ENCODE peak calls at places on chromosomes 13 and 19, in eight cellular contexts. One of them, this sample, is unnamed.

GRCh38 chr19:46849610-46850009 is 1.0 kb downstream of the AP2S1 start:
- DNase-seq in skeletal muscle cell: no peak
- DNase-seq in foreskin fibroblast: no peak
- DNase-seq in stimulated activated CD8-positive, alpha-beta memory T cell treated with anti-CD3 and anti-CD28 coated beads, Interleukin-4, amount 100 ng/mL, for 24 hours: no peak
- DNase-seq in GM13976: no peak
- DNase-seq in kidney tubule cell: no peak
- DNase-seq in fibroblast of pulmonary artery: no peak
- DNase-seq in NCI-H1417: no peak
- DNase-seq in this sample: no peak

GRCh38 chr19:54653181-54653809 is 9.5 kb upstream of the LILRB4 start:
- DNase-seq in skeletal muscle cell: no peak
- DNase-seq in foreskin fibroblast: peak; percentile 2
- DNase-seq in stimulated activated CD8-positive, alpha-beta memory T cell treated with anti-CD3 and anti-CD28 coated beads, Interleukin-4, amount 100 ng/mL, for 24 hours: no peak
- DNase-seq in GM13976: peak; percentile 65
- DNase-seq in kidney tubule cell: peak; percentile 36
- DNase-seq in fibroblast of pulmonary artery: peak; percentile 31
- DNase-seq in NCI-H1417: peak; percentile 27
- DNase-seq in this sample: peak; percentile 8

GRCh38 chr13:86846501-86846900 is 824.7 kb upstream of the SLITRK5 start:
- DNase-seq in skeletal muscle cell: peak; percentile 42
- DNase-seq in foreskin fibroblast: no peak
- DNase-seq in stimulated activated CD8-positive, alpha-beta memory T cell treated with anti-CD3 and anti-CD28 coated beads, Interleukin-4, amount 100 ng/mL, for 24 hours: no peak
- DNase-seq in GM13976: no peak
- DNase-seq in kidney tubule cell: peak; percentile 3
- DNase-seq in fibroblast of pulmonary artery: no peak
- DNase-seq in NCI-H1417: no peak
- DNase-seq in this sample: no peak

GRCh38 chr13:80572308-80572676 is 231.4 kb upstream of the SPRY2 start:
- DNase-seq in skeletal muscle cell: no peak
- DNase-seq in foreskin fibroblast: no peak
- DNase-seq in stimulated activated CD8-positive, alpha-beta memory T cell treated with anti-CD3 and anti-CD28 coated beads, Interleukin-4, amount 100 ng/mL, for 24 hours: no peak
- DNase-seq in GM13976: no peak
- DNase-seq in kidney tubule cell: no peak
- DNase-seq in fibroblast of pulmonary artery: no peak
- DNase-seq in NCI-H1417: peak; percentile 80
- DNase-seq in this sample: no peak

GRCh38 chr19:50695251-50696064 is 24.1 kb downstream of the SHANK1 start:
- DNase-seq in skeletal muscle cell: no peak
- DNase-seq in foreskin fibroblast: no peak
- DNase-seq in stimulated activated CD8-positive, alpha-beta memory T cell treated with anti-CD3 and anti-CD28 coated beads, Interleukin-4, amount 100 ng/mL, for 24 hours: no peak
- DNase-seq in GM13976: peak; percentile 75
- DNase-seq in kidney tubule cell: no peak
- DNase-seq in fibroblast of pulmonary artery: peak; percentile 17
- DNase-seq in NCI-H1417: peak; percentile 89
- DNase-seq in this sample: peak; percentile 43

GRCh38 chr13:109859898-109860297 is 73.5 kb upstream of the IRS2 start:
- DNase-seq in skeletal muscle cell: no peak
- DNase-seq in foreskin fibroblast: no peak
- DNase-seq in stimulated activated CD8-positive, alpha-beta memory T cell treated with anti-CD3 and anti-CD28 coated beads, Interleukin-4, amount 100 ng/mL, for 24 hours: no peak
- DNase-seq in GM13976: no peak
- DNase-seq in kidney tubule cell: no peak
- DNase-seq in fibroblast of pulmonary artery: no peak
- DNase-seq in NCI-H1417: no peak
- DNase-seq in this sample: no peak

GRCh38 chr19:33868076-33868735 is 71.5 kb downstream of the KCTD15 start:
- DNase-seq in skeletal muscle cell: no peak
- DNase-seq in foreskin fibroblast: no peak
- DNase-seq in stimulated activated CD8-positive, alpha-beta memory T cell treated with anti-CD3 and anti-CD28 coated beads, Interleukin-4, amount 100 ng/mL, for 24 hours: no peak
- DNase-seq in GM13976: no peak
- DNase-seq in kidney tubule cell: no peak
- DNase-seq in fibroblast of pulmonary artery: no peak
- DNase-seq in NCI-H1417: peak; percentile 41
- DNase-seq in this sample: no peak

GRCh38 chr19:1087813-1088418 is 7.3 kb downstream of the POLR2E start:
- DNase-seq in skeletal muscle cell: no peak
- DNase-seq in foreskin fibroblast: no peak
- DNase-seq in stimulated activated CD8-positive, alpha-beta memory T cell treated with anti-CD3 and anti-CD28 coated beads, Interleukin-4, amount 100 ng/mL, for 24 hours: no peak
- DNase-seq in GM13976: peak; percentile 52
- DNase-seq in kidney tubule cell: no peak
- DNase-seq in fibroblast of pulmonary artery: no peak
- DNase-seq in NCI-H1417: no peak
- DNase-seq in this sample: no peak

GRCh38 chr13:113928701-113929627 is 44.9 kb downstream of the C13orf46 start:
- DNase-seq in skeletal muscle cell: peak; percentile 79
- DNase-seq in foreskin fibroblast: peak; percentile 95
- DNase-seq in stimulated activated CD8-positive, alpha-beta memory T cell treated with anti-CD3 and anti-CD28 coated beads, Interleukin-4, amount 100 ng/mL, for 24 hours: no peak
- DNase-seq in GM13976: no peak
- DNase-seq in kidney tubule cell: peak; percentile 13
- DNase-seq in fibroblast of pulmonary artery: peak; percentile 75
- DNase-seq in NCI-H1417: no peak
- DNase-seq in this sample: no peak

GRCh38 chr19:5623397-5624153 is 692 bp downstream of the SAFB start:
- DNase-seq in skeletal muscle cell: no peak
- DNase-seq in foreskin fibroblast: no peak
- DNase-seq in stimulated activated CD8-positive, alpha-beta memory T cell treated with anti-CD3 and anti-CD28 coated beads, Interleukin-4, amount 100 ng/mL, for 24 hours: no peak
- DNase-seq in GM13976: no peak
- DNase-seq in kidney tubule cell: peak; percentile 11
- DNase-seq in fibroblast of pulmonary artery: no peak
- DNase-seq in NCI-H1417: peak; percentile 54
- DNase-seq in this sample: no peak

GRCh38 chr13:84802073-84802472 is 919.8 kb upstream of the SLITRK1 start:
- DNase-seq in skeletal muscle cell: no peak
- DNase-seq in foreskin fibroblast: no peak
- DNase-seq in stimulated activated CD8-positive, alpha-beta memory T cell treated with anti-CD3 and anti-CD28 coated beads, Interleukin-4, amount 100 ng/mL, for 24 hours: no peak
- DNase-seq in GM13976: no peak
- DNase-seq in kidney tubule cell: no peak
- DNase-seq in fibroblast of pulmonary artery: no peak
- DNase-seq in NCI-H1417: no peak
- DNase-seq in this sample: no peak

GRCh38 chr13:32917504-32917903 is 98.7 kb upstream of the KL start:
- DNase-seq in skeletal muscle cell: no peak
- DNase-seq in foreskin fibroblast: no peak
- DNase-seq in stimulated activated CD8-positive, alpha-beta memory T cell treated with anti-CD3 and anti-CD28 coated beads, Interleukin-4, amount 100 ng/mL, for 24 hours: no peak
- DNase-seq in GM13976: no peak
- DNase-seq in kidney tubule cell: peak; percentile 51
- DNase-seq in fibroblast of pulmonary artery: peak; percentile 33
- DNase-seq in NCI-H1417: no peak
- DNase-seq in this sample: no peak

GRCh38 chr13:114120486-114121430 is 11.7 kb downstream of the RASA3 start:
- DNase-seq in skeletal muscle cell: no peak
- DNase-seq in foreskin fibroblast: no peak
- DNase-seq in stimulated activated CD8-positive, alpha-beta memory T cell treated with anti-CD3 and anti-CD28 coated beads, Interleukin-4, amount 100 ng/mL, for 24 hours: no peak
- DNase-seq in GM13976: no peak
- DNase-seq in kidney tubule cell: no peak
- DNase-seq in fibroblast of pulmonary artery: no peak
- DNase-seq in NCI-H1417: peak; percentile 57
- DNase-seq in this sample: no peak

GRCh38 chr13:68509734-68510621 is 1279.8 kb upstream of the PCDH9 start:
- DNase-seq in skeletal muscle cell: no peak
- DNase-seq in foreskin fibroblast: no peak
- DNase-seq in stimulated activated CD8-positive, alpha-beta memory T cell treated with anti-CD3 and anti-CD28 coated beads, Interleukin-4, amount 100 ng/mL, for 24 hours: no peak
- DNase-seq in GM13976: peak; percentile 4
- DNase-seq in kidney tubule cell: peak; percentile 59
- DNase-seq in fibroblast of pulmonary artery: no peak
- DNase-seq in NCI-H1417: no peak
- DNase-seq in this sample: no peak

GRCh38 chr19:12939292-12939606 is 840 bp downstream of the CALR start:
- DNase-seq in skeletal muscle cell: peak; percentile 26
- DNase-seq in foreskin fibroblast: peak; percentile 65
- DNase-seq in stimulated activated CD8-positive, alpha-beta memory T cell treated with anti-CD3 and anti-CD28 coated beads, Interleukin-4, amount 100 ng/mL, for 24 hours: no peak
- DNase-seq in GM13976: no peak
- DNase-seq in kidney tubule cell: peak; percentile 39
- DNase-seq in fibroblast of pulmonary artery: peak; percentile 60
- DNase-seq in NCI-H1417: peak; percentile 55
- DNase-seq in this sample: no peak

GRCh38 chr19:8305798-8306197 is 2.4 kb downstream of the CD320 start:
- DNase-seq in skeletal muscle cell: no peak
- DNase-seq in foreskin fibroblast: no peak
- DNase-seq in stimulated activated CD8-positive, alpha-beta memory T cell treated with anti-CD3 and anti-CD28 coated beads, Interleukin-4, amount 100 ng/mL, for 24 hours: no peak
- DNase-seq in GM13976: no peak
- DNase-seq in kidney tubule cell: no peak
- DNase-seq in fibroblast of pulmonary artery: no peak
- DNase-seq in NCI-H1417: no peak
- DNase-seq in this sample: no peak